ENCODE peak calls at places on chromosome 10, in eight cellular contexts. W is SK-N-SH, N is sigmoid colon, H is tibial nerve, T is A549, P is transverse colon, Z is stomach, E is upper lobe of left lung. B is an unnamed sample.

GRCh38 chr10:112835933-112836564 is 114.0 kb upstream of the TCF7L2 start:
- DNase-seq in T (no peak), H (no peak), Z (no peak), E (no peak), W (no peak), P (peak; percentile 28), N (peak; percentile 78), B (no peak)

GRCh38 chr10:60335708-60336107 is 54.0 kb downstream of the ANK3 start:
- DNase-seq in H (no peak), T (no peak), W (no peak), Z (no peak), P (no peak), E (no peak), N (no peak), B (no peak)

GRCh38 chr10:34295142-34295548 is 520.0 kb downstream of the PARD3 start:
- DNase-seq in T (no peak), N (no peak), E (no peak), W (no peak), Z (no peak), P (no peak), H (no peak), B (no peak)

GRCh38 chr10:46079831-46080585 is 33.9 kb upstream of the MSMB start:
- DNase-seq in Z (no peak), W (no peak), P (no peak), H (no peak), T (no peak), E (no peak), N (no peak), B (no peak)

GRCh38 chr10:90871279-90871760 is 454 bp upstream of the RPP30 start:
- DNase-seq in Z (no peak), W (peak; percentile 72), T (peak; percentile 65), N (no peak), P (peak; percentile 21), E (no peak), H (no peak), B (no peak)

GRCh38 chr10:14779053-14779649 is 4.5 kb upstream of the FAM107B start:
- DNase-seq in H (no peak), E (no peak), Z (no peak), N (no peak), T (peak; percentile 18), W (no peak), P (peak; percentile 29), B (no peak)

GRCh38 chr10:7596356-7596755 is 70.4 kb downstream of the ITIH5 start:
- DNase-seq in P (no peak), T (no peak), H (no peak), E (no peak), N (no peak), Z (no peak), W (no peak), B (no peak)

GRCh38 chr10:84267503-84268126 is 22.8 kb downstream of the RGR start:
- DNase-seq in P (peak; percentile 74), E (no peak), N (no peak), H (no peak), T (peak; percentile 26), Z (peak; percentile 48), W (no peak), B (no peak)

GRCh38 chr10:114520453-114520852 is 116.2 kb upstream of the AFAP1L2 start:
- DNase-seq in T (peak; percentile 81), P (no peak), E (no peak), H (no peak), W (no peak), N (no peak), Z (no peak), B (no peak)

GRCh38 chr10:48774416-48775205 is 89.9 kb downstream of the WDFY4 start:
- DNase-seq in H (no peak), Z (no peak), N (no peak), T (no peak), W (no peak), E (no peak), P (no peak), B (no peak)

GRCh38 chr10:109773818-109774440 is 149.4 kb downstream of the XPNPEP1 start:
- DNase-seq in P (no peak), E (no peak), N (no peak), W (peak; percentile 30), Z (no peak), H (no peak), T (peak; percentile 7), B (no peak)

GRCh38 chr10:21524526-21525366 is 736 bp downstream of the SKIDA1 start:
- DNase-seq in H (no peak), Z (no peak), T (no peak), E (no peak), P (no peak), N (no peak), W (no peak), B (no peak)

GRCh38 chr10:132879408-132880147 is 62.8 kb downstream of the CFAP46 start:
- DNase-seq in E (peak; percentile 82), N (peak; percentile 57), W (no peak), Z (peak; percentile 24), H (peak; percentile 4), P (no peak), T (no peak), B (peak; percentile 7)

GRCh38 chr10:54402576-54402975 is 398.5 kb downstream of the PCDH15 start:
- DNase-seq in N (no peak), T (no peak), E (no peak), W (peak; percentile 1), H (no peak), P (no peak), Z (no peak), B (no peak)

GRCh38 chr10:1410032-1410431 is 327.3 kb downstream of the ADARB2 start:
- DNase-seq in Z (no peak), W (no peak), T (no peak), E (no peak), P (no peak), H (no peak), N (no peak), B (no peak)
- TF ChIP-seq EP300 in Z (no peak), W (no peak), T (no peak), E (no peak), P (no peak), H (no peak), N (no peak), B (no peak)

DNA sequence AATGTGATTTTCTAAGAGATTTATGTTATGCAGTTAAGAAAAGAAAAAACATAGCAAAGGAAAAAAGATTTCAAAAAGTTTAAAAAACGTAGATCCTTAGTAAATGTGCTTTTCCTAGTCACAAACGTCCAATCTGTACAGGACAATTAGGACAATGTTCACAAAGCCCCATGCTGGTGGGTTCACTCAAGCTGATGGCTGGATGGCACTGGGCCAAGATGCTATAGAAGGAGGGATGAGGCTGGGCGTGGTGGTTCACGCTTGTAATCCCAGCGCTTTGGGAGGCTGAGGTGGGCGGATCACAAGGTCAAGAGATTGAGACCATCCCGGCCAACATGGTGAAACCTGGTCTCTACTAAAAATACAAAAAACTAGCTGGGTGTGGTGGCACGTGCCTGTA is 22.1 kb downstream of the SVIL start:
- DNase-seq in Z (no peak), T (no peak), E (no peak), H (no peak), P (no peak), N (peak; percentile 63), W (no peak), B (no peak)
- H3K27ac ChIP-seq in Z (no peak overlapping the region), T (no peak overlapping the region), E (no peak overlapping the region), H (no peak overlapping the region), P (no peak overlapping the region), N (peak overlapping the region; percentile 39), W (no peak overlapping the region), B (peak overlapping the region; percentile 43)

GRCh38 chr10:72779874-72780273 is 87.9 kb downstream of the MCU start:
- DNase-seq in Z (no peak), E (no peak), T (no peak), W (no peak), N (no peak), H (no peak), P (no peak), B (no peak)

GRCh38 chr10:72790216-72790990 is 98.5 kb downstream of the MCU start:
- DNase-seq in H (no peak), P (no peak), T (no peak), Z (no peak), E (no peak), W (no peak), N (no peak), B (no peak)

GRCh38 chr10:72784551-72785421 is 92.8 kb downstream of the MCU start:
- DNase-seq in Z (no peak), T (no peak), H (no peak), N (peak; percentile 65), E (no peak), W (no peak), P (peak; percentile 21), B (peak; percentile 68)

GRCh38 chr10:72783290-72783689 is 91.3 kb downstream of the MCU start:
- DNase-seq in Z (no peak), T (no peak), E (no peak), W (no peak), P (no peak), H (no peak), N (no peak), B (no peak)

GRCh38 chr10:72785422-72785818 is 93.5 kb downstream of the MCU start:
- DNase-seq in E (no peak), Z (no peak), W (no peak), P (no peak), H (no peak), N (no peak), T (no peak), B (no peak)
- H3K4me1 ChIP-seq in E (peaks cover 21% of the 10 kb centered on the region), Z (peaks cover 45% of the 10 kb centered on the region), W (no peaks in the 10 kb centered on the region), P (peaks cover 16% of the 10 kb centered on the region), H (peaks cover 13% of the 10 kb centered on the region), N (no peaks in the 10 kb centered on the region), T (peaks cover 53% of the 10 kb centered on the region), B (peaks cover 5% of the 10 kb centered on the region)

DNA sequence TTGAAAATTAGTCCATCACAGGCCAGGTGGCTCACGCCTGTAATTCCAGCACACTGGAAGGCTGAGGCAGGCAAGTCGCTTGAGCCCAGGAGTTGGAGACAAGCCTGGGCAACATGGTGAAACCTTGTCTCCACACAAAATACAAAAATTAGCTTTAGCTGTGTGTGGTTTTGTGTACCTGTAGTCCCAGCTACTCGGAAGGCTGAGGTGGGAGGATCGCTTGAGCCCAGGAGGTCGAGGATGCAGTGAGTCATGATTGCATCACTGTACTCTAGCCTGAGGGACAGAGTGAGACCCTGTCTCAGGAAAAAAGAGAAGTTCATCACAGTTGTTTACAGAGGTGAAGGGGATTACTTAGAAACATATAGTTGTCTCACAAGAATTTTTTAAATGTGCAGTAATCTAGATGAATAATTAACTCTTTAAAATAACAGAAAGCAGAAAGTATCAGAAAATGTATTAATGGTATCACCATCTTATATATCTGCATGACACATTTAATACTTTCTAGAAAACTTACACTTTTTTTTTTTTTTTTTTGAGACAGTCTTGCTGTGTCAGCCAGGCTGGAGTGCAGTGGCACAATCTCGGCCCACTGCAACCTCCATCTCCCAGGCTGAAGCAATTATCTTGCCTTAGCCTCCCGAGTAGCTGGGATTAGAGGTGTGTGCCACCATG is 8.9 kb downstream of the LCOR start:
- DNase-seq in W (no peak), T (no peak), N (no peak), E (no peak), P (no peak), Z (no peak), H (no peak), B (peak; percentile 12)
- TF ChIP-seq EP300 in W (no peak), T (no peak), N (no peak), E (no peak), P (no peak), Z (no peak), H (no peak), B (no peak)